ENCODE peak calls at places on chromosomes 16 and 17, in seven cellular contexts. H, K, W, O, A, X and F are unnamed samples.

GRCh38 chr17:26765860-26766709 is 527.8 kb upstream of the WSB1 start:
- DNase-seq in H (no peak), O (no peak), X (no peak), W (no peak), A (no peak), K (no peak), F (no peak)

GRCh38 chr17:76697702-76698465 is 12.9 kb downstream of the MXRA7 start:
- DNase-seq in W (peak), K (no peak), X (no peak), O (no peak), H (no peak), A (peak), F (no peak)

GRCh38 chr17:59542960-59543635 is 22.3 kb upstream of the DHX40 start:
- DNase-seq in O (no peak), W (no peak), A (no peak), X (no peak), K (no peak), H (no peak), F (no peak)

GRCh38 chr17:4956493-4957061 is 5.7 kb downstream of the ENO3 start:
- DNase-seq in K (no peak), H (no peak), W (no peak), O (no peak), X (no peak), A (no peak), F (no peak)

GRCh38 chr17:43740541-43740940 is 18.1 kb downstream of the SOST start:
- DNase-seq in K (no peak), O (no peak), A (no peak), H (no peak), W (peak), X (no peak), F (no peak)

GRCh38 chr16:50575743-50576142 is 27.5 kb downstream of the NKD1 start:
- DNase-seq in W (no peak), X (no peak), K (no peak), O (no peak), H (no peak), A (no peak), F (no peak)

GRCh38 chr17:50839591-50840310 is 4.4 kb downstream of the WFIKKN2 start:
- DNase-seq in W (no peak), X (no peak), K (peak), O (no peak), H (no peak), A (no peak), F (no peak)

GRCh38 chr17:3935825-3936355 is 19.6 kb upstream of the P2RX1 start:
- DNase-seq in H (no peak), X (no peak), K (no peak), A (no peak), O (no peak), W (peak), F (no peak)

GRCh38 chr17:57634713-57635465 is 110.2 kb downstream of the CCDC182 start:
- DNase-seq in O (no peak), A (no peak), H (no peak), W (peak), K (no peak), X (no peak), F (no peak)

GRCh38 chr17:78040561-78041400 is 82.3 kb downstream of the TNRC6C start:
- DNase-seq in W (peak), A (peak), H (peak), X (peak), O (peak), K (peak), F (peak)

GRCh38 chr17:78039581-78039980 is 81.1 kb downstream of the TNRC6C start:
- DNase-seq in A (no peak), K (no peak), W (no peak), H (no peak), X (no peak), O (no peak), F (no peak)

GRCh38 chr17:78043031-78043430 is 84.5 kb downstream of the TNRC6C start:
- DNase-seq in X (no peak), W (no peak), O (no peak), H (no peak), K (no peak), A (no peak), F (no peak)

GRCh38 chr17:78042542-78042941 is 84.0 kb downstream of the TNRC6C start:
- DNase-seq in O (no peak), K (no peak), W (no peak), A (no peak), X (no peak), H (no peak), F (no peak)

DNA sequence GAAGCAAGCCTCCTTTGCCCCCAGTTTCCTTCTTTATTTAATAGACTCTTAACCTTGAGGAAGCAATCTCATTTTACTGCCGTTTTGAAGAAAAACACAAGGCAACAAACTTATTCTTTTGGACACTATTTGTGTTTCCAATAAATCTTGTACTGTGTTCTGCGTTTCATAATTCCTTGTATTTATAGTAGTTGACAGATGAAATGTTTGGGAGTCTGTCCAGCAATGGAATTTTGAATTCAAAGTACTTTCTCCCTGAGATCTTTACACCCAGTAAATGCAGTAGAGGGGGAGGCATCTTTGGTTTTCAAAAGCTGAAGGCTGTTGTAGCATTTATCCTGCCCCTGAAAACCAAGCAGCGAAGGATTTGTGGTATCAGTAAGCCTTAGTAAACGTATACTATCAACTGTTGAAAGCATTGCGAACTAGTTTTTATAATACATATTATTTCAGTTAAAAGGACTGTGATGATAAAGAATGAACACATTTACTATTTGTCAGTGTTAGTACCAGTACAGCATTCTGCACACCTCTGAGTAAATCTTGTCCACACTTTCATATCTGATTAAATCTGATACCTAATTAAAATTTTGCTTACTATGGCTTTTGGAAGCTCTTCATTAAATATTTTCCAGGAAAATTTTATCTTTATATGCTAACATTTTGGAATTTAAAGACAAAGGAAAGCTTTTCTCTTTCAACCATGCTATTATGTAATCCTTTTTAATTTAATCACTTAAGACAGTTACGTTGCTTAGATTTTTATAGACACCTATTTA is 83.1 kb downstream of the TNRC6C start:
- DNase-seq in H (no peak), W (peak), X (no peak), A (no peak), O (no peak), K (no peak), F (no peak)
- H3K4me3 ChIP-seq in H (peak), W (peak), X (peak), A (peak), O (peak), K (peak), F (peak)

GRCh38 chr16:86982347-86982596 is 334.9 kb downstream of the C16orf95 start:
- DNase-seq in H (no peak), O (no peak), X (no peak), A (no peak), W (no peak), K (no peak), F (no peak)

GRCh38 chr16:86984286-86984685 is 332.9 kb downstream of the C16orf95 start:
- DNase-seq in H (no peak), W (no peak), X (no peak), O (no peak), K (no peak), A (no peak), F (no peak)

GRCh38 chr16:86984975-86985655 is 332.1 kb downstream of the C16orf95 start:
- DNase-seq in A (peak), O (no peak), X (no peak), H (no peak), W (peak), K (no peak), F (no peak)

GRCh38 chr16:86982912-86983311 is 334.3 kb downstream of the C16orf95 start:
- DNase-seq in K (no peak), H (no peak), O (no peak), X (no peak), A (no peak), W (no peak), F (no peak)

DNA sequence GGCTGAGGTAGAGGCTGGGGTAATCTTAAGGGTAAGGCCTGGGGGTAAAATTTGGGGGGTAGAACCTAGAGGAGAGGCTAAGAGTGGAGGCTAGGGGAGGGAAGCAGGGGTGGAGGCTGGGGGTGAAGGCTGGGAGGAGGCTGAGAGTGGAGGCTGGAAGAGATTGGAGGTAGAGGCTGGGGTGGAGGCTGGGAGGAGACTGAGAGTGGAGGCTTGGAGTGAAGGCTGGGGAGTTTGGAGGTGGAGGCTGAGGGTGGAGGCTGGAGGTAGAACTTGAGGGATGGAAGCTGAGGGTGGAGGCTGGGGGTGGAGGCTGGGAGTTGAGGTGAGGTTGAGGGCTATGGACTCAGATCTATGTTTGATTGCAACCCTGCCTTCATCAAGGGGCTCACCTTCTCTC is 333.6 kb downstream of the C16orf95 start:
- DNase-seq in X (no peak), O (no peak), H (no peak), K (no peak), W (no peak), A (no peak), F (no peak)
- H3K4me3 ChIP-seq in X (no peak), O (no peak), H (no peak), K (no peak), W (no peak), A (no peak), F (no peak)

DNA sequence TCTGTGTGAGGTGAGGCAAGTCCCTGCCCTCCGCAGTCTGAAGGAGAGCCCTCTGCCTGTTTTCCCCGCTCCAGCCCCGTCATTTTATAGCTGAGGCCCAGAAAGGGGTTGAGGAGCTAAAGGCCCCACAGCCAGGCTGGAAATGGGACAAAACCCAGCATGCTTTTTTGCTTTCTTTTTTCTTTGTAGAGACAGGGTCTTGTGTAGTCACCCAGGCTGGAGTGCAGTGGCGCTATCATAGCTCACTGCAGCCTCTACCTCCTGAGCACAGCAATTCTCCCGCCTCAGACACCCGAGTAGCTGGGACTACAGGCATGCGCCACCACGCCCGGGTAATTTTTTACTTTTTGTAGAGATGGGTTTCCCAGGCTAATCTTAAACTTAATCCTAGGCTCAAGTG is 11.0 kb upstream of the LITAF start:
- DNase-seq in K (no peak), O (no peak), W (no peak), X (no peak), H (peak), A (no peak), F (no peak)
- H3K4me3 ChIP-seq in K (no peak), O (no peak), W (no peak), X (no peak), H (no peak), A (no peak), F (no peak)

DNA sequence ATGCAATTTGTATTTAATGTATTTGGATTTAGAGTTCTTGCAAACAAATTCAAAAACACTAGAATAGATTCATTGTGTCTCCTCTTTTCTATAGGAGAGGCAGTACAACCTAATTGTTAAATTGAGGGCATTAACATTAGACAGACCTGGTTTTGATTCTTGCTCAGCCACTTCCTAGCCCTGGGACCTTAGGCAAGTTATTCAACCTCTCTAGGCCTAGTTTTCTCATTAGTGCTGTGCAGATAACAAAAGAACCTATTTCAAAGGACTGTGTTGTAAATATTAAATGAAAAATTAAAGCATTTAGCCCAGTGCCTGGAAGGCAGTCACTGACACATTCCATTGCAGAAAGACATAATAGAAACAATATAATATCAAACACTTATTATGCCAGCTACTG is 22.0 kb upstream of the TAOK1 start:
- DNase-seq in X (no peak), K (no peak), W (no peak), H (no peak), A (no peak), O (no peak), F (no peak)
- H3K4me3 ChIP-seq in X (no peak), K (no peak), W (no peak), H (no peak), A (no peak), O (no peak), F (no peak)

GRCh38 chr17:29931253-29931932 is 1.4 kb upstream of the SSH2 start:
- DNase-seq in A (peak), X (peak), O (peak), K (peak), W (peak), H (peak), F (peak)
- H3K4me3 ChIP-seq in A (no peak), X (peak), O (peak), K (peak), W (peak), H (no peak), F (no peak)

GRCh38 chr17:68255151-68255550 is 7.3 kb downstream of the AMZ2 start:
- DNase-seq in A (no peak), K (no peak), X (no peak), O (no peak), W (no peak), H (no peak), F (no peak)
- H3K4me3 ChIP-seq in A (no peak), K (no peak), X (no peak), O (no peak), W (no peak), H (no peak), F (no peak)

GRCh38 chr16:48044117-48044516 is 111.7 kb downstream of the ABCC12 start:
- DNase-seq in X (no peak), A (no peak), K (no peak), H (no peak), O (no peak), W (no peak), F (no peak)
- H3K4me3 ChIP-seq in X (no peak), A (no peak), K (no peak), H (no peak), O (no peak), W (no peak), F (no peak)

GRCh38 chr17:48593840-48594411 is 347 bp upstream of the HOXB5 start:
- DNase-seq in X (peak), W (peak), H (no peak), A (peak), O (peak), K (peak), F (peak)

GRCh38 chr17:48591435-48592077 is 1.5 kb upstream of the HOXB3 start:
- DNase-seq in W (no peak), A (no peak), H (no peak), K (no peak), O (no peak), X (no peak), F (no peak)

GRCh38 chr17:48592097-48592496 is 1.5 kb downstream of the HOXB5 start:
- DNase-seq in H (no peak), K (no peak), O (no peak), W (peak), X (no peak), A (no peak), F (no peak)

GRCh38 chr17:48593126-48593829 is at the start of gene HOXB5:
- DNase-seq in A (no peak), X (no peak), K (no peak), H (no peak), W (peak), O (no peak), F (no peak)

DNA sequence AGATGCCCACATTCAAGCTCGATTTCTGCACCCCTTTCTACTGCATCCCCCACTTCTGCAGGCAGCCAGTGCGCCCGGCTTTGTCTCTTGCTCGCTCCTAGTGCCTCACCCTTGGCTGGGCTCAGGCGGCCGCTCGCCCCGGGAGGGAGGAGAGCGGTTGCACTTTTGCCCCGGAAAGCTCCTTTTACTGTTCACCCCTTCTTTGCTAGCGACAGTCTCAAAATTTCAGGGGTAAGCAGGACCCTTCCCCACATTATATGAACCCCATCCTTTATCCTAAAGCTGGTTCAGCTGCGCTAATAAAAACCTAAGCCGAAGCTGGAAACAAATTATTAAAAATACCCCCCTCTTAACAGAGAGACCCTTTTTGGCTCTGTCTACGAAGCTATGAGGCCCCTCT is 987 bp downstream of the HOXB5 start:
- DNase-seq in K (no peak), X (no peak), H (no peak), O (no peak), W (peak), A (no peak), F (no peak)
- H3K4me3 ChIP-seq in K (peak), X (peak), H (peak), O (no peak), W (peak), A (no peak), F (no peak)

GRCh38 chr17:66711936-66712335 is 123.0 kb upstream of the CACNG5 start:
- DNase-seq in K (peak), H (no peak), A (no peak), X (peak), O (no peak), W (no peak), F (peak)
- H3K4me3 ChIP-seq in K (no peak), H (no peak), A (no peak), X (no peak), O (no peak), W (no peak), F (no peak)

GRCh38 chr16:20674684-20675487 is 22.6 kb downstream of the ACSM1 start:
- DNase-seq in X (no peak), O (no peak), A (no peak), K (no peak), H (peak), W (no peak), F (peak)

GRCh38 chr16:20676268-20676828 is 21.1 kb downstream of the ACSM1 start:
- DNase-seq in W (no peak), X (peak), A (no peak), K (no peak), O (no peak), H (peak), F (peak)

GRCh38 chr16:20671903-20672302 is 25.6 kb downstream of the ACSM1 start:
- DNase-seq in O (no peak), K (no peak), W (no peak), X (no peak), A (no peak), H (no peak), F (no peak)

GRCh38 chr16:20675488-20676267 is 21.8 kb downstream of the ACSM1 start:
- DNase-seq in W (peak), O (no peak), K (no peak), X (peak), H (peak), A (no peak), F (peak)

DNA sequence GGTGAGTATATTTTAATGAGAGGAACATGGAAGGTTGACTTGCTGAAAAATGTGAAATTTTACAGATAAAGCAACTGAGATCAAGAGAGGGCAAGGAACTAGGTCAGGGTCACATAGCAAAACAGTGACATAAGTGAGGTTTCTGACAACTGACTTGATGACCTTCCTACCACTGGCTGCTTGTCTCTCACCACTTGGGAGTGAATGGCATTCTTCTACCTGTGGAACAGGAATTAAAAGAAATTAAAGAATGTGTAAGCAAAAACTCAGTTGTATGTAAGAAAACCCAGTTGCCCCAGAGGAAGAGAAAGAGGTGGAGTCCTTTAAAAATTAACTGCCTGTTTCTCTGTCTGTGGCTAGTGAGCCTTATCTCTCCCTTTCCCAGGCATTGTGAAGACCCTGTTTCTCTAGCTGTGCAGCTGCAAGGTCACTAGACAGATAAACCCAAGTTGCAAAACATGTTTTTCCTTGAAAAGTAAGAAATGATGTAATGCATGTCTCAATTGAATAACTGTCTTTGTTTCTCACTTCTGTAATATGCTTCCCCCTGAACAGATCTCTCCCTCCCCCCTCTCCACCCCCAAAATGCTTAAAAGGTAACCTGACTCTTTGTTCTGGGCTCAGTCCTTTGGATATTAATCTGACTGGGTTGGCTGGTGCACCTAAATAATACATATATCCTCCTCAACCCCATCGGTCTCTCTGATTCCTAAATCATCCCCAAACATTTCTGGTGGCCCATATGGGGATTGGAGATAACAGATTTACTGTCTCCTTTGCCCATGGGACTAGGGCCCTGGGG is 23.4 kb downstream of the ACSM1 start:
- DNase-seq in O (no peak), K (no peak), W (no peak), A (no peak), H (no peak), X (no peak), F (no peak)
- H3K4me3 ChIP-seq in O (no peak), K (no peak), W (no peak), A (peak), H (peak), X (no peak), F (no peak)